ENCODE peak calls at places on chromosomes 13 and 19, in six cellular contexts. V is AG10803, K is fibroblast of pulmonary artery, Z is testis, H is Peyer's patch, P is HL-60. A is an unnamed sample.

GRCh38 chr13:72586519-72586918 is 140.9 kb downstream of the MZT1 start:
- DNase-seq in V (no peak), K (peak), Z (peak), H (no peak), P (no peak), A (no peak)

GRCh38 chr13:109665211-109665610 is 121.2 kb downstream of the IRS2 start:
- DNase-seq in V (no peak), K (no peak), Z (no peak), H (no peak), P (no peak), A (no peak)

GRCh38 chr13:60759499-60759898 is 362.5 kb downstream of the TDRD3 start:
- DNase-seq in V (no peak), K (peak), Z (no peak), H (no peak), P (no peak), A (no peak)

GRCh38 chr13:57631607-57632275 is at the start of gene PCDH17:
- DNase-seq in V (peak), K (peak), Z (peak), H (no peak), P (no peak), A (no peak)

GRCh38 chr13:28384789-28385188 is 110.1 kb downstream of the FLT1 start:
- DNase-seq in V (no peak), K (no peak), Z (no peak), H (no peak), P (no peak), A (no peak)

GRCh38 chr13:32528358-32528757 is 10.2 kb downstream of the N4BP2L2 start:
- DNase-seq in V (no peak), K (peak), Z (no peak), H (no peak), P (no peak), A (no peak)

GRCh38 chr19:30092721-30093569 is 150.9 kb downstream of the URI1 start:
- DNase-seq in V (no peak), K (no peak), Z (no peak), H (no peak), P (no peak), A (no peak)

GRCh38 chr19:3665681-3666544 is 34.4 kb downstream of the PIP5K1C start:
- DNase-seq in V (peak), K (no peak), Z (peak), H (peak), P (no peak), A (no peak)

GRCh38 chr19:33868821-33869412 is 72.2 kb downstream of the KCTD15 start:
- DNase-seq in V (peak), K (peak), Z (peak), H (no peak), P (no peak), A (no peak)

GRCh38 chr19:4937060-4937459 is 27.8 kb downstream of the UHRF1 start:
- DNase-seq in V (no peak), K (no peak), Z (no peak), H (no peak), P (no peak), A (no peak)

GRCh38 chr19:49441210-49441959 is at the start of gene SLC17A7:
- DNase-seq in V (no peak), K (no peak), Z (peak), H (peak), P (no peak), A (no peak)

GRCh38 chr13:110525328-110526319 is 35.9 kb downstream of the RAB20 start:
- DNase-seq in V (no peak), K (no peak), Z (peak), H (peak), P (no peak), A (peak)

GRCh38 chr19:49921871-49922755 is 6.9 kb upstream of the ATF5 start:
- DNase-seq in V (peak), K (peak), Z (no peak), H (no peak), P (no peak), A (no peak)

GRCh38 chr13:113545455-113545930 is 39.1 kb upstream of the TFDP1 start:
- DNase-seq in V (peak), K (no peak), Z (peak), H (peak), P (no peak), A (no peak)

GRCh38 chr19:48629599-48630288 is 7.4 kb downstream of the DBP start:
- DNase-seq in V (no peak), K (peak), Z (peak), H (peak), P (no peak), A (no peak)

GRCh38 chr19:38543807-38544568 is 73.8 kb downstream of the MAP4K1 start:
- DNase-seq in V (peak), K (peak), Z (peak), H (peak), P (no peak), A (peak)

GRCh38 chr19:38932425-38933179 is 1.9 kb downstream of the MRPS12 start:
- DNase-seq in V (peak), K (peak), Z (peak), H (peak), P (no peak), A (peak)

GRCh38 chr19:50427997-50428425 is 4.7 kb upstream of the MYBPC2 start:
- DNase-seq in V (peak), K (peak), Z (peak), H (peak), P (peak), A (no peak)

GRCh38 chr19:49831592-49831991 is 13.5 kb downstream of the MED25 start:
- DNase-seq in V (no peak), K (no peak), Z (no peak), H (no peak), P (no peak), A (no peak)

GRCh38 chr19:45154064-45154827 is 6.5 kb downstream of the NKPD1 start:
- DNase-seq in V (peak), K (peak), Z (peak), H (no peak), P (no peak), A (no peak)

GRCh38 chr19:47675859-47676258 is 37.4 kb upstream of the EHD2 start:
- DNase-seq in V (no peak), K (no peak), Z (no peak), H (no peak), P (no peak), A (no peak)

GRCh38 chr19:42290523-42291436 is 11.2 kb upstream of the PRR19 start:
- DNase-seq in V (no peak), K (no peak), Z (no peak), H (peak), P (no peak), A (no peak)

GRCh38 chr19:19541572-19541971 is 3.5 kb downstream of the CILP2 start:
- DNase-seq in V (no peak), K (no peak), Z (no peak), H (no peak), P (no peak), A (no peak)

GRCh38 chr13:67416047-67416925 is 186.2 kb upstream of the PCDH9 start:
- DNase-seq in V (peak), K (peak), Z (peak), H (no peak), P (no peak), A (no peak)

GRCh38 chr13:69644447-69644846 is 463.2 kb upstream of the ATXN8OS start:
- DNase-seq in V (no peak), K (no peak), Z (no peak), H (no peak), P (no peak), A (no peak)

GRCh38 chr19:21891086-21891485 is 55.1 kb upstream of the ZNF43 start:
- DNase-seq in V (no peak), K (no peak), Z (no peak), H (no peak), P (no peak), A (no peak)

GRCh38 chr19:32873560-32873959 is 4.0 kb upstream of the SLC7A9 start:
- DNase-seq in V (no peak), K (no peak), Z (no peak), H (no peak), P (no peak), A (no peak)

GRCh38 chr19:46958542-46958941 is 61.1 kb upstream of the NPAS1 start:
- DNase-seq in V (peak), K (peak), Z (no peak), H (no peak), P (no peak), A (no peak)

GRCh38 chr13:33140161-33140560 is 123.9 kb downstream of the KL start:
- DNase-seq in V (no peak), K (no peak), Z (no peak), H (no peak), P (no peak), A (no peak)

GRCh38 chr13:31090921-31091624 is 70.6 kb downstream of the HSPH1 start:
- DNase-seq in V (no peak), K (peak), Z (peak), H (no peak), P (no peak), A (no peak)

GRCh38 chr19:23525265-23525862 is 130.1 kb upstream of the ZNF91 start:
- DNase-seq in V (no peak), K (no peak), Z (no peak), H (no peak), P (no peak), A (no peak)

DNA sequence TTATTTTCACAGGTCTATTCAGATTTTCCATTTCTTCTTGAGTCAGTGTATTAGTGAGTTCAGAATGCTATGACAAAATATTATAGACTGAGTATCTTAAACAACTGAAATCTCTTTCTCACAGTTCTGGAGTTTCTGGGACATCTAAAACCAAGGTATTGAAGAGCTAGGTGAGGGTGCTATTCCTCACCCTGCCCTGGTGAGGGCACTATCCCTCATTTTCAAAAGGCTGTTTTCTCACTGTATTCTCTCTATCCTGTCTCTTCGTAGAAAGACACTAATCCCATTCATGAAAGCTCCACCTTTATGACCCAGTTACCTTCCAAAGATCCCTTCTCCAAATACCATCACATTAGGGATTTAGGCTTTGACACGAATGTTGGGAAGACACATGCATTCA is 1617.1 kb downstream of the PCDH9 start:
- DNase-seq in V (no peak), K (no peak), Z (no peak), H (no peak), P (no peak), A (no peak)
- TF ChIP-seq CTCF in V (no peak), K (peak), Z (no peak), H (no peak), P (no peak), A (peak)

DNA sequence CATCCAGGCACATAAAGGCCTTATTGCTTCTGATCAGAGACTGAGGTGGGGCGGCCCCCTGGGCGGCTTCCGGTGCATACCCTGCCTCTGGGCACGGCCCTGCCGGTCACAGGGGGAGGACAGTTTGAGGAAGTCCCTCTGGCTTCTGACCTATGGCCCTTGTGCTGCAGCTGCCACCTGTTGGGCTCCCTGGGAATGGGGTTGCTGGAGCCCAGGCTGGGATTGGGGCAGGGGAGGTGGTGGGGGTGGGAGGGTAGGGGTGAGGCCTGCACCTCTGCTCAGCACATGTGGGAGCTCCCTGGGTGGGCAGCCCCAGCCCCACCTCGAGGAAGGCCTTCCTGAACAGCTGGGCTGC is 10.7 kb downstream of the ANO8 start:
- DNase-seq in V (no peak), K (no peak), Z (no peak), H (no peak), P (no peak), A (no peak)
- H3K4me3 ChIP-seq in V (no peak), K (no peak), Z (no peak), H (no peak), P (no peak), A (no peak)

GRCh38 chr13:24541127-24541475 is 28.5 kb upstream of the PARP4 start:
- DNase-seq in V (no peak), K (no peak), Z (no peak), H (no peak), P (no peak), A (no peak)

GRCh38 chr13:24539500-24540165 is 27.1 kb upstream of the PARP4 start:
- DNase-seq in V (no peak), K (no peak), Z (no peak), H (no peak), P (no peak), A (no peak)

GRCh38 chr13:24540236-24541126 is 27.9 kb upstream of the PARP4 start:
- DNase-seq in V (no peak), K (peak), Z (peak), H (no peak), P (no peak), A (no peak)
- TF ChIP-seq CTCF in V (no peak), K (peak), Z (peak), H (no peak), P (no peak), A (peak)

GRCh38 chr13:27170521-27171243 is 929 bp downstream of the USP12 start:
- DNase-seq in V (no peak), K (peak), Z (peak), H (peak), P (no peak), A (no peak)

GRCh38 chr13:27170221-27170520 is 1.4 kb downstream of the USP12 start:
- DNase-seq in V (peak), K (peak), Z (no peak), H (no peak), P (no peak), A (no peak)

GRCh38 chr13:27171244-27171829 is at the start of gene USP12:
- DNase-seq in V (peak), K (no peak), Z (peak), H (peak), P (no peak), A (no peak)

GRCh38 chr13:27171830-27172494 is 351 bp upstream of the USP12 start:
- DNase-seq in V (peak), K (peak), Z (peak), H (peak), P (peak), A (no peak)

DNA sequence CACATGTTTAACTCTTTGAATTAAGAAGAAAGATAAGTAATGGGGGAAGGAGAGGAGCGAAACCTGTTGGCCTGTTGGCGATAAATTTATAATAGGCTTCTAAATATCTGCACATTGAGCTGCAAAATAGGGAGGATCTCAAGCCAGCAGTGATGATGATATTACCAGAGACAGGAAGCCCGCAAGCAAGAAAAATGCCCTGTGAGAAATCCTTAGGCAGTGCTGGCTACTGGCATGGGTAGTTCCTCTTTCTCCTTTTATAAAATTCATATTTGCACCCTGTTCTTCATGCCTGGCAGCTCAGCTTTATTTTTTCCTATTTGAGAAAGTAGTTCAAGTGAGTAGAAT is 858 bp upstream of the USP12 start:
- DNase-seq in V (peak), K (peak), Z (peak), H (no peak), P (no peak), A (no peak)
- H3K4me3 ChIP-seq in V (peak), K (peak), Z (peak), H (peak), P (peak), A (peak)

DNA sequence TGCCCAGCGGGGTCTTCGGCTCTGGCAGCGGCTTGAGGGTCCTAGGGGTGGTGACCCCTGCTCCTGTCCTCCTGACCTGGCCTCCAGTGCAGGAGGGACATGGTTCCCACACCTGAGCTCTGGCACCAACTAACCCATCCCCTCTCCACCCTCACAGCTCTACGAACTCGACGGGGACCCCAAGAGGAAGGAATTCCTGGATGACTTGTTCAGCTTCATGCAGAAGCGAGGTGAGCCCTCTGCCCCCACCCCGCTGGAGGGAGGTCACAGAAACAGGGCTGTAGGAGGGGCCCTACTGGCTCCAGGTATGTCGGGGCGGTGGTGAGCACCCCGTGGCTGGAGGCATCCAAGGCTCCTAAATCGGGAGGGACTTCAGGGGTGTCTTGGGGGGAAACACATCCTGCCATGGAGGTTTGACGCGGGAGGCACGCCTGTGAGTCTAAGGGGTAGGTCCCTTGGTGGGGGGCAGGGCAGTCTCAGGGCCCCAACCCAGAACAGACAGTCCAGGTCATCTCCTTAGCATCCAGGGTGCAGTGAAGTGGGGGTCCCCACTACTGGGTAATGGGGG is 24.1 kb upstream of the WDR18 start:
- DNase-seq in V (no peak), K (no peak), Z (no peak), H (no peak), P (no peak), A (no peak)
- TF ChIP-seq CTCF in V (no peak), K (no peak), Z (no peak), H (no peak), P (no peak), A (no peak)

DNA sequence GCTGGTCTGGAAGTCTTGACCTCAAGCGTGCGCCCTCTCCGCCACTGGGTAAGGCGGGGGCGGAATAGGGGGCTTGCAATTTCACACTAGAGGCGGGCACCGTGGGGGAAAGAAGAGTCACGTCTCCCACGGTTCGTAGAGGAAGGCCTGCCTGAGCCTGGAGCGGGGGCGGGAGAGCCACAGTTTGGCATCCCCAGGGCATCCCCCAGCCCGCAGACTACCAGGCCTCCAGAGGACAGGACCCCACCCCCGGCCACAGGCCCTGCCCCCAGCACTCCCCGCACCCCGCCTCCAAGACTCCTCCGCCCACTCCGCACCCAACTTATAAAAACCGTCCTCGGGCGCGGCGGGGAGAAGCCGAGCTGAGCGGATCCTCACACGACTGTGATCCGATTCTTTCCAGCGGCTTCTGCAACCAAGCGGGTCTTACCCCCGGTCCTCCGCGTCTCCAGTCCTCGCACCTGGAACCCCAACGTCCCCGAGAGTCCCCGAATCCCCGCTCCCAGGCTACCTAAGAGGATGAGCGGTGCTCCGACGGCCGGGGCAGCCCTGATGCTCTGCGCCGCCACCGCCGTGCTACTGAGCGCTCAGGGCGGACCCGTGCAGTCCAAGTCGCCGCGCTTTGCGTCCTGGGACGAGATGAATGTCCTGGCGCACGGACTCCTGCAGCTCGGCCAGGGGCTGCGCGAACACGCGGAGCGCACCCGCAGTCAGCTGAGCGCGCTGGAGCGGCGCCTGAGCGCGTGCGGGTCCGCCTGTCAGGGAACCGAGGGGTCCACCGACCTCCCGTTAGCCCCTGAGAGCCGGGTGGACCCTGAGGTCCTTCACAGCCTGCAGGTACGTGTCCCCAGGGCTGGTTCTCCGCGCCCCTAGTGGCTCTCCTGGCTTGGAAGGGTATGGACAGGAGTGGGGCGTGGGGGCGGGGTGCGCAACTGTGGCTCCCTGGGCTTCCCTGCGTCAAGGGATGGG is at the start of gene ANGPTL4:
- DNase-seq in V (peak), K (peak), Z (peak), H (peak), P (no peak), A (no peak)
- H3K4me3 ChIP-seq in V (peak), K (peak), Z (peak), H (peak), P (no peak), A (peak)

DNA sequence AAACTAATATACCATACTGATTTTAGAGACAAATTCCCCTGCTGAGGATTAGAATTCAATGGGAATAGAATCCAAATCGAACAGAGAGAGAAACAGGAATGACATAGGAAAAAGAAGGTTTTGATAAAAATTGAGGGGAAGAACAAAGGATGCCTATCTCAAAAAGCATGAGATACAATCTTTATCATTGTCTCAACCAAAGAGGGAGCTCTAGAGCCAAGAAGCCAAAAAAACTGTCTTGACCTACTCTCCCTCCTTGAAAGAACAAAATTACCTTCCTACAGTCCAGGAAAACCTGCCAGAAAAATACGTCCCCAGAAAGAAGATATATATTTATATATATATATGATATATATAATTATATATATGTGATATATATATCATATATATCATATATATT is 39.2 kb upstream of the MIR17HG start:
- DNase-seq in V (no peak), K (no peak), Z (no peak), H (no peak), P (no peak), A (no peak)
- TF ChIP-seq CTCF in V (no peak), K (peak), Z (no peak), H (no peak), P (no peak), A (peak)

GRCh38 chr13:20964904-20965303 is 62.4 kb upstream of the XPO4 start:
- DNase-seq in V (peak), K (no peak), Z (no peak), H (no peak), P (no peak), A (no peak)
- H3K4me3 ChIP-seq in V (no peak), K (no peak), Z (no peak), H (no peak), P (no peak), A (no peak)

DNA sequence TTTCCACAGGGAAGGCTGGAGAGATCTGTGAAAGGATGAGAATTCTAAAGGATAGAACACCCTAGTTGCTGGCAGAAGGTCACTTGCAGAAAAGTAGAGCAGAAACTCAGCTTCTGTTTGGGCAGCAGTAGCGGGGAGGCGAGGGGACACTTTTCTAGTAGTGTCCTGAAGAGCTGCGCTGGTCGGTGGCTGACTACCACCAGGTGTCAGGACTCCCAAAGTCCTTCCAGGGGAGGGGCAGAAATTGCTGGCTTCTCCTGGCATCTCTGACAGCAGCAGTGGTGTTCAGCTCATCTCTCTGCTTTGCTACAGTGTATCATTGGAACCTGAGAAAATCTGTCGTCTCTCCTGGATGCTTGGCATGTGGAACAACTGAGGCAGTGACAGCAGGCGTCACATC is 120.9 kb downstream of the ZDHHC20 start:
- DNase-seq in V (no peak), K (no peak), Z (peak), H (no peak), P (no peak), A (no peak)
- TF ChIP-seq CTCF in V (peak), K (no peak), Z (no peak), H (no peak), P (no peak), A (no peak)